ENCODE peak calls at places on chromosomes 5 and 9, in six cellular contexts. One of them, this sample, is unnamed.

GRCh38 chr5:67308988-67309688 is 112.5 kb upstream of the CD180 start:
- DNase-seq in A549: no peak
- DNase-seq in GM12878: no peak
- DNase-seq in HepG2: no peak
- DNase-seq in K562: no peak
- DNase-seq in endothelial cell of umbilical vein: no peak
- DNase-seq in this sample: no peak

GRCh38 chr5:153749941-153750340 is 259.5 kb downstream of the GRIA1 start:
- DNase-seq in GM12878: no peak
- DNase-seq in endothelial cell of umbilical vein: no peak
- DNase-seq in A549: no peak
- DNase-seq in K562: no peak
- DNase-seq in HepG2: no peak
- DNase-seq in this sample: no peak

GRCh38 chr5:68264024-68264956 is 48.7 kb downstream of the PIK3R1 start:
- DNase-seq in A549: no peak
- DNase-seq in GM12878: no peak
- DNase-seq in endothelial cell of umbilical vein: peak
- DNase-seq in HepG2: peak
- DNase-seq in K562: no peak
- DNase-seq in this sample: no peak

GRCh38 chr9:118609355-118610044 is 759.7 kb downstream of the BRINP1 start:
- DNase-seq in K562: no peak
- DNase-seq in A549: peak
- DNase-seq in endothelial cell of umbilical vein: no peak
- DNase-seq in HepG2: no peak
- DNase-seq in GM12878: no peak
- DNase-seq in this sample: no peak

GRCh38 chr9:14080940-14081621 is 232.9 kb downstream of the NFIB start:
- DNase-seq in endothelial cell of umbilical vein: no peak
- DNase-seq in K562: no peak
- DNase-seq in HepG2: no peak
- DNase-seq in A549: no peak
- DNase-seq in GM12878: no peak
- DNase-seq in this sample: peak

GRCh38 chr9:135241381-135242380 is 154.2 kb downstream of the OLFM1 start:
- DNase-seq in A549: no peak
- DNase-seq in GM12878: no peak
- DNase-seq in HepG2: no peak
- DNase-seq in endothelial cell of umbilical vein: no peak
- DNase-seq in K562: no peak
- DNase-seq in this sample: no peak

GRCh38 chr9:114143214-114143613 is 12.1 kb upstream of the COL27A1 start:
- DNase-seq in endothelial cell of umbilical vein: no peak
- DNase-seq in HepG2: no peak
- DNase-seq in A549: no peak
- DNase-seq in GM12878: no peak
- DNase-seq in K562: no peak
- DNase-seq in this sample: no peak

GRCh38 chr5:67133781-67134180 is 62.8 kb downstream of the CD180 start:
- DNase-seq in endothelial cell of umbilical vein: no peak
- DNase-seq in GM12878: no peak
- DNase-seq in A549: no peak
- DNase-seq in K562: no peak
- DNase-seq in HepG2: no peak
- DNase-seq in this sample: no peak

GRCh38 chr9:76181020-76181641 is 213.1 kb downstream of the RFK start:
- DNase-seq in HepG2: no peak
- DNase-seq in GM12878: no peak
- DNase-seq in A549: peak
- DNase-seq in K562: no peak
- DNase-seq in endothelial cell of umbilical vein: no peak
- DNase-seq in this sample: no peak

GRCh38 chr9:107176701-107177100 is 106.4 kb upstream of the RAD23B start:
- DNase-seq in GM12878: no peak
- DNase-seq in A549: no peak
- DNase-seq in endothelial cell of umbilical vein: no peak
- DNase-seq in HepG2: no peak
- DNase-seq in K562: no peak
- DNase-seq in this sample: no peak
- TF ChIP-seq MYC in GM12878: no peak
- TF ChIP-seq MYC in A549: no peak
- TF ChIP-seq MYC in endothelial cell of umbilical vein: no peak
- TF ChIP-seq MYC in HepG2: no peak
- TF ChIP-seq MYC in K562: no peak
- TF ChIP-seq MYC in this sample: no peak

DNA sequence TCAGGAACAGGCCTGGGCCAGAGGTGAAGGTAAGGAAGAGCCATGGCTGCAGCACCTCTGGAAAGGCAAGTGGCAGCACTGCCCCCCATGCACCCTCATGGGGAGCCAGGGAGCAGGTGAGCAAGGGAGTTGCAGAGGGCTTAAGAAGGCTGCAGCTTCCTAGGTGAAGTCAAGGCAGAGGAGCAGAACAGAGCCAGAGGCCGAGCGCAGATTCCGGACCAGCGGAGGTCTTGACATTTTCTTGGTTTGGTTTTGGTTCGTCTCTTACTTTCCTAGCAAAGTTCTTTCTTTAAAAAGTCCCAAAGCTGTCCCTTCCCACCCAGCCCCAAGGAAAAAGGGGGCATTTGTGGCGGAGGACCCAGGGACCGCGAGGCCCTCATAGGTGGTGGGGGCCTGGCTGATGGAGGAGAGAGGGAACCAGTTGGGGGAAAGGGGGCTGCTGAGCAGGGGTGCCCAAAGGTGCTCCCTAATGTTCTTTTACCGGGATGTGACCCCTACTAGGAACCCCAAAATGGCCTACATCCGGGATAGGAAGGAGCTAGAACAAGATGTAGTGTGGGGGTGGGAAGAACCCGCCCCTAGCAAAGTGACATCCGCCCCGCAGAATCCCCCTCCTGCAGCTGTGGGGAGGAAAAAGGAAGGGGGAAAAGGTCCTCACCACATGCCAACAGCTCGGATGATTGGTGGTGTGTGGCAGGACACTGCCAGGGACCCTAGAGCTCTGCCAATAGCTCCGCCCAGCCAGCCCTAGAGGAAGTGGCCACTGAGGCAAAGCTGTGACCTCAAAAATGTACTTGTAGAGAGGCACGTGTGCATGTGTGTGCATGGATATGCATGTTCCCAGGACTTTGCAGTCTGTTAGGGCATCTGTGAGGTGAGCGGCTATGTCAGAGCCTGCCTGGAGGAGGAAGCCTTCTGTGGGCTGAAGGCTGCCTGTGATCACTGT is 914 bp upstream of the CD72 start:
- DNase-seq in A549: no peak
- DNase-seq in K562: no peak
- DNase-seq in endothelial cell of umbilical vein: no peak
- DNase-seq in GM12878: peak
- DNase-seq in HepG2: no peak
- DNase-seq in this sample: peak
- TF ChIP-seq MAX in A549: no peak
- TF ChIP-seq MAX in K562: no peak
- TF ChIP-seq MAX in endothelial cell of umbilical vein: no peak
- TF ChIP-seq MAX in GM12878: no peak
- TF ChIP-seq MAX in HepG2: no peak
- TF ChIP-seq MAX in this sample: peak

GRCh38 chr9:12785941-12786340 is 11.1 kb downstream of the LURAP1L start:
- DNase-seq in GM12878: no peak
- DNase-seq in endothelial cell of umbilical vein: no peak
- DNase-seq in K562: no peak
- DNase-seq in A549: no peak
- DNase-seq in HepG2: no peak
- DNase-seq in this sample: no peak

GRCh38 chr9:12794024-12794799 is 19.4 kb downstream of the LURAP1L start:
- DNase-seq in GM12878: no peak
- DNase-seq in endothelial cell of umbilical vein: no peak
- DNase-seq in A549: no peak
- DNase-seq in HepG2: peak
- DNase-seq in K562: no peak
- DNase-seq in this sample: no peak

GRCh38 chr9:12785251-12785880 is 10.5 kb downstream of the LURAP1L start:
- DNase-seq in A549: no peak
- DNase-seq in K562: no peak
- DNase-seq in endothelial cell of umbilical vein: no peak
- DNase-seq in HepG2: no peak
- DNase-seq in GM12878: no peak
- DNase-seq in this sample: no peak

GRCh38 chr9:12790883-12791282 is 16.1 kb downstream of the LURAP1L start:
- DNase-seq in HepG2: no peak
- DNase-seq in A549: no peak
- DNase-seq in GM12878: no peak
- DNase-seq in endothelial cell of umbilical vein: no peak
- DNase-seq in K562: no peak
- DNase-seq in this sample: no peak

GRCh38 chr9:12790026-12790425 is 15.2 kb downstream of the LURAP1L start:
- DNase-seq in endothelial cell of umbilical vein: no peak
- DNase-seq in A549: no peak
- DNase-seq in K562: no peak
- DNase-seq in HepG2: no peak
- DNase-seq in GM12878: no peak
- DNase-seq in this sample: no peak
- TF ChIP-seq MYC in endothelial cell of umbilical vein: no peak
- TF ChIP-seq MYC in A549: no peak
- TF ChIP-seq MYC in K562: no peak
- TF ChIP-seq MYC in HepG2: no peak
- TF ChIP-seq MYC in GM12878: no peak
- TF ChIP-seq MYC in this sample: no peak

GRCh38 chr5:1291611-1292080 is 3.2 kb downstream of the TERT start:
- DNase-seq in HepG2: no peak
- DNase-seq in GM12878: no peak
- DNase-seq in K562: no peak
- DNase-seq in A549: no peak
- DNase-seq in endothelial cell of umbilical vein: no peak
- DNase-seq in this sample: no peak
- TF ChIP-seq MAX in HepG2: no peak
- TF ChIP-seq MAX in GM12878: no peak
- TF ChIP-seq MAX in K562: no peak
- TF ChIP-seq MAX in A549: no peak
- TF ChIP-seq MAX in endothelial cell of umbilical vein: no peak
- TF ChIP-seq MAX in this sample: no peak

GRCh38 chr5:57298295-57298984 is 124.6 kb downstream of the GPBP1 start:
- DNase-seq in A549: peak
- DNase-seq in K562: peak
- DNase-seq in endothelial cell of umbilical vein: peak
- DNase-seq in HepG2: peak
- DNase-seq in GM12878: peak
- DNase-seq in this sample: peak
- TF ChIP-seq MYC in A549: no peak
- TF ChIP-seq MYC in K562: no peak
- TF ChIP-seq MYC in endothelial cell of umbilical vein: no peak
- TF ChIP-seq MYC in HepG2: no peak
- TF ChIP-seq MYC in GM12878: no peak
- TF ChIP-seq MYC in this sample: no peak

GRCh38 chr9:72042928-72043327 is 17.5 kb downstream of the C9orf57 start:
- DNase-seq in endothelial cell of umbilical vein: no peak
- DNase-seq in A549: no peak
- DNase-seq in GM12878: no peak
- DNase-seq in HepG2: no peak
- DNase-seq in K562: no peak
- DNase-seq in this sample: no peak
- TF ChIP-seq MAX in endothelial cell of umbilical vein: no peak
- TF ChIP-seq MAX in A549: no peak
- TF ChIP-seq MAX in GM12878: no peak
- TF ChIP-seq MAX in HepG2: no peak
- TF ChIP-seq MAX in K562: no peak
- TF ChIP-seq MAX in this sample: no peak

This sample was measured in NB4.